ENCODE peak calls at places on chromosomes 4 and X, in six cellular contexts. One of them, this sample, is unnamed.

GRCh38 chr4:65789341-65789740 is 119.1 kb upstream of the EPHA5 start:
- DNase-seq in naive thymus-derived CD4-positive, alpha-beta T cell: no peak
- DNase-seq in GM23248: no peak
- DNase-seq in stimulated activated naive B cell treated with anti-CD40 and anti-IgM and Interleukin-4, amounts not matched to agents 10 μg/mL and 1 μg/mL and 100 μg/mL, for 72 hours: no peak
- DNase-seq in sigmoid colon: no peak
- DNase-seq in NCI-H510A treated with DMSO at 0.1 percent for 48 hours: no peak
- DNase-seq in this sample: no peak

GRCh38 chr4:76198411-76199237 is 15.0 kb downstream of the SCARB2 start:
- DNase-seq in stimulated activated naive B cell treated with anti-CD40 and anti-IgM and Interleukin-4, amounts not matched to agents 10 μg/mL and 1 μg/mL and 100 μg/mL, for 72 hours: peak; percentile 65
- DNase-seq in naive thymus-derived CD4-positive, alpha-beta T cell: no peak
- DNase-seq in sigmoid colon: peak; percentile 94
- DNase-seq in NCI-H510A treated with DMSO at 0.1 percent for 48 hours: peak; percentile 97
- DNase-seq in GM23248: peak; percentile 87
- DNase-seq in this sample: peak; percentile 94

GRCh38 chrX:350534-351321 is 32.1 kb upstream of the GTPBP6 start:
- DNase-seq in NCI-H510A treated with DMSO at 0.1 percent for 48 hours: no peak
- DNase-seq in GM23248: no peak
- DNase-seq in sigmoid colon: peak; percentile 33
- DNase-seq in naive thymus-derived CD4-positive, alpha-beta T cell: no peak
- DNase-seq in stimulated activated naive B cell treated with anti-CD40 and anti-IgM and Interleukin-4, amounts not matched to agents 10 μg/mL and 1 μg/mL and 100 μg/mL, for 72 hours: no peak
- DNase-seq in this sample: no peak

GRCh38 chr4:32022071-32022470 is 1301.9 kb downstream of the PCDH7 start:
- DNase-seq in sigmoid colon: no peak
- DNase-seq in naive thymus-derived CD4-positive, alpha-beta T cell: no peak
- DNase-seq in stimulated activated naive B cell treated with anti-CD40 and anti-IgM and Interleukin-4, amounts not matched to agents 10 μg/mL and 1 μg/mL and 100 μg/mL, for 72 hours: no peak
- DNase-seq in NCI-H510A treated with DMSO at 0.1 percent for 48 hours: no peak
- DNase-seq in GM23248: no peak
- DNase-seq in this sample: peak; percentile 24

GRCh38 chr4:126318376-126318775 is 1003.6 kb downstream of the FAT4 start:
- DNase-seq in naive thymus-derived CD4-positive, alpha-beta T cell: no peak
- DNase-seq in sigmoid colon: no peak
- DNase-seq in GM23248: no peak
- DNase-seq in stimulated activated naive B cell treated with anti-CD40 and anti-IgM and Interleukin-4, amounts not matched to agents 10 μg/mL and 1 μg/mL and 100 μg/mL, for 72 hours: no peak
- DNase-seq in NCI-H510A treated with DMSO at 0.1 percent for 48 hours: no peak
- DNase-seq in this sample: no peak

GRCh38 chrX:136065044-136065671 is 79.9 kb downstream of the SLC9A6 start:
- DNase-seq in NCI-H510A treated with DMSO at 0.1 percent for 48 hours: no peak
- DNase-seq in GM23248: peak; percentile 48
- DNase-seq in naive thymus-derived CD4-positive, alpha-beta T cell: peak; percentile 76
- DNase-seq in stimulated activated naive B cell treated with anti-CD40 and anti-IgM and Interleukin-4, amounts not matched to agents 10 μg/mL and 1 μg/mL and 100 μg/mL, for 72 hours: no peak
- DNase-seq in sigmoid colon: peak; percentile 86
- DNase-seq in this sample: peak; percentile 71

GRCh38 chrX:12580548-12580947 is 210.7 kb upstream of the PRPS2 start:
- DNase-seq in sigmoid colon: no peak
- DNase-seq in naive thymus-derived CD4-positive, alpha-beta T cell: no peak
- DNase-seq in GM23248: no peak
- DNase-seq in stimulated activated naive B cell treated with anti-CD40 and anti-IgM and Interleukin-4, amounts not matched to agents 10 μg/mL and 1 μg/mL and 100 μg/mL, for 72 hours: no peak
- DNase-seq in NCI-H510A treated with DMSO at 0.1 percent for 48 hours: no peak
- DNase-seq in this sample: peak; percentile 56

GRCh38 chr4:81452452-81453011 is 19.2 kb downstream of the RASGEF1B start:
- DNase-seq in sigmoid colon: no peak
- DNase-seq in naive thymus-derived CD4-positive, alpha-beta T cell: no peak
- DNase-seq in NCI-H510A treated with DMSO at 0.1 percent for 48 hours: no peak
- DNase-seq in GM23248: peak; percentile 34
- DNase-seq in stimulated activated naive B cell treated with anti-CD40 and anti-IgM and Interleukin-4, amounts not matched to agents 10 μg/mL and 1 μg/mL and 100 μg/mL, for 72 hours: no peak
- DNase-seq in this sample: no peak

GRCh38 chrX:46597208-46597607 is 23.6 kb downstream of the CHST7 start:
- DNase-seq in NCI-H510A treated with DMSO at 0.1 percent for 48 hours: no peak
- DNase-seq in naive thymus-derived CD4-positive, alpha-beta T cell: no peak
- DNase-seq in GM23248: no peak
- DNase-seq in sigmoid colon: no peak
- DNase-seq in stimulated activated naive B cell treated with anti-CD40 and anti-IgM and Interleukin-4, amounts not matched to agents 10 μg/mL and 1 μg/mL and 100 μg/mL, for 72 hours: no peak
- DNase-seq in this sample: no peak

GRCh38 chrX:42096262-42096939 is 173.0 kb upstream of the CASK start:
- DNase-seq in stimulated activated naive B cell treated with anti-CD40 and anti-IgM and Interleukin-4, amounts not matched to agents 10 μg/mL and 1 μg/mL and 100 μg/mL, for 72 hours: no peak
- DNase-seq in naive thymus-derived CD4-positive, alpha-beta T cell: no peak
- DNase-seq in GM23248: peak; percentile 85
- DNase-seq in sigmoid colon: no peak
- DNase-seq in NCI-H510A treated with DMSO at 0.1 percent for 48 hours: no peak
- DNase-seq in this sample: peak; percentile 5

GRCh38 chr4:185535818-185536729 is 767 bp upstream of the PDLIM3 start:
- DNase-seq in GM23248: peak; percentile 45
- DNase-seq in stimulated activated naive B cell treated with anti-CD40 and anti-IgM and Interleukin-4, amounts not matched to agents 10 μg/mL and 1 μg/mL and 100 μg/mL, for 72 hours: no peak
- DNase-seq in sigmoid colon: peak; percentile 88
- DNase-seq in NCI-H510A treated with DMSO at 0.1 percent for 48 hours: no peak
- DNase-seq in naive thymus-derived CD4-positive, alpha-beta T cell: no peak
- DNase-seq in this sample: peak; percentile 40

GRCh38 chrX:109987884-109988283 is 15.0 kb upstream of the TMEM164 start:
- DNase-seq in sigmoid colon: no peak
- DNase-seq in GM23248: no peak
- DNase-seq in naive thymus-derived CD4-positive, alpha-beta T cell: no peak
- DNase-seq in NCI-H510A treated with DMSO at 0.1 percent for 48 hours: no peak
- DNase-seq in stimulated activated naive B cell treated with anti-CD40 and anti-IgM and Interleukin-4, amounts not matched to agents 10 μg/mL and 1 μg/mL and 100 μg/mL, for 72 hours: no peak
- DNase-seq in this sample: no peak

GRCh38 chr4:158810487-158811215 is 41.8 kb downstream of the FNIP2 start:
- DNase-seq in GM23248: peak; percentile 99
- DNase-seq in stimulated activated naive B cell treated with anti-CD40 and anti-IgM and Interleukin-4, amounts not matched to agents 10 μg/mL and 1 μg/mL and 100 μg/mL, for 72 hours: no peak
- DNase-seq in sigmoid colon: peak; percentile 92
- DNase-seq in naive thymus-derived CD4-positive, alpha-beta T cell: no peak
- DNase-seq in NCI-H510A treated with DMSO at 0.1 percent for 48 hours: no peak
- DNase-seq in this sample: peak; percentile 36

GRCh38 chrX:63918611-63919010 is 133.6 kb upstream of the ARHGEF9 start:
- DNase-seq in sigmoid colon: no peak
- DNase-seq in naive thymus-derived CD4-positive, alpha-beta T cell: no peak
- DNase-seq in NCI-H510A treated with DMSO at 0.1 percent for 48 hours: no peak
- DNase-seq in GM23248: peak; percentile 70
- DNase-seq in stimulated activated naive B cell treated with anti-CD40 and anti-IgM and Interleukin-4, amounts not matched to agents 10 μg/mL and 1 μg/mL and 100 μg/mL, for 72 hours: no peak
- DNase-seq in this sample: peak; percentile 69

GRCh38 chrX:56763556-56764152 is 34.6 kb downstream of the NBDY start:
- DNase-seq in GM23248: no peak
- DNase-seq in NCI-H510A treated with DMSO at 0.1 percent for 48 hours: no peak
- DNase-seq in sigmoid colon: peak; percentile 92
- DNase-seq in stimulated activated naive B cell treated with anti-CD40 and anti-IgM and Interleukin-4, amounts not matched to agents 10 μg/mL and 1 μg/mL and 100 μg/mL, for 72 hours: peak; percentile 81
- DNase-seq in naive thymus-derived CD4-positive, alpha-beta T cell: no peak
- DNase-seq in this sample: no peak

GRCh38 chr4:169999923-170000322 is 26.3 kb downstream of the MFAP3L start:
- DNase-seq in NCI-H510A treated with DMSO at 0.1 percent for 48 hours: no peak
- DNase-seq in naive thymus-derived CD4-positive, alpha-beta T cell: no peak
- DNase-seq in GM23248: no peak
- DNase-seq in stimulated activated naive B cell treated with anti-CD40 and anti-IgM and Interleukin-4, amounts not matched to agents 10 μg/mL and 1 μg/mL and 100 μg/mL, for 72 hours: no peak
- DNase-seq in sigmoid colon: no peak
- DNase-seq in this sample: no peak